ENCODE peak calls at places on chromosomes 4 and X, in ten cellular contexts. K is Right ventricle myocardium superior; S is GM03348; P is activated CD8-positive, alpha-beta memory T cell treated with anti-CD3 and anti-CD28 coated beads for 48 hours; W is ascending aorta; X is T-helper 9 cell; N is WERI-Rb-1; I is GM23248; A is endothelial cell; M is HFF-Myc. O is an unnamed sample.

GRCh38 chr4:14871676-14872430 is 130.4 kb upstream of the CPEB2 start:
- DNase-seq in K (no peak), S (no peak), P (no peak), W (no peak), X (peak), N (peak), I (peak), A (peak), M (no peak), O (peak)

GRCh38 chr4:125677665-125678307 is 363.0 kb downstream of the FAT4 start:
- DNase-seq in K (no peak), S (no peak), P (no peak), W (no peak), X (no peak), N (no peak), I (no peak), A (no peak), M (no peak), O (no peak)

GRCh38 chr4:128285085-128286023 is 2.3 kb downstream of the PGRMC2 start:
- DNase-seq in K (no peak), S (peak), P (no peak), W (no peak), X (no peak), N (no peak), I (peak), A (no peak), M (no peak), O (no peak)

GRCh38 chr4:37095925-37096324 is 148.6 kb upstream of the NWD2 start:
- DNase-seq in K (no peak), S (no peak), P (no peak), W (no peak), X (no peak), N (no peak), I (no peak), A (no peak), M (no peak), O (no peak)

GRCh38 chrX:139194571-139195280 is 335.8 kb upstream of the F9 start:
- DNase-seq in K (peak), S (peak), P (no peak), W (no peak), X (no peak), N (no peak), I (peak), A (peak), M (no peak), O (peak)

GRCh38 chr4:102736636-102737549 is 23.9 kb downstream of the MANBA start:
- DNase-seq in K (no peak), S (no peak), P (no peak), W (no peak), X (no peak), N (no peak), I (no peak), A (no peak), M (no peak), O (no peak)

GRCh38 chr4:76377481-76377901 is 43.5 kb downstream of the CCDC158 start:
- DNase-seq in K (no peak), S (no peak), P (no peak), W (no peak), X (no peak), N (no peak), I (no peak), A (no peak), M (no peak), O (peak)

GRCh38 chr4:3765271-3766206 is 646 bp upstream of the ADRA2C start:
- DNase-seq in K (no peak), S (peak), P (no peak), W (peak), X (no peak), N (peak), I (peak), A (peak), M (no peak), O (peak)

GRCh38 chr4:26342328-26343040 is 21.7 kb downstream of the RBPJ start:
- DNase-seq in K (no peak), S (peak), P (no peak), W (no peak), X (no peak), N (no peak), I (peak), A (no peak), M (peak), O (no peak)

GRCh38 chrX:136166221-136166855 is 19.0 kb downstream of the FHL1 start:
- DNase-seq in K (no peak), S (peak), P (no peak), W (no peak), X (no peak), N (no peak), I (peak), A (no peak), M (no peak), O (no peak)

GRCh38 chr4:30863031-30863430 is 142.9 kb downstream of the PCDH7 start:
- DNase-seq in K (no peak), S (peak), P (no peak), W (no peak), X (no peak), N (no peak), I (peak), A (no peak), M (no peak), O (no peak)

GRCh38 chr4:145352438-145353145 is 129.1 kb upstream of the SMAD1 start:
- DNase-seq in K (no peak), S (no peak), P (no peak), W (no peak), X (no peak), N (no peak), I (no peak), A (no peak), M (no peak), O (no peak)

O was measured in nephron progenitor cell.